ENCODE peak calls at places on chromosomes 1 and 21, in five cellular contexts. H is NCI-H1105, Z is NCI-H748 treated with DMSO at 0.1 percent for 48 hours, O is frontal cortex, N is NCI-H774. F is an unnamed sample.

GRCh38 chr1:92483442-92484170 is 3.1 kb downstream of the GFI1 start:
- DNase-seq in H (peak; percentile 84), Z (no peak), O (no peak), N (peak; percentile 46), F (peak; percentile 50)

GRCh38 chr1:10897981-10898728 is 101.7 kb upstream of the CASZ1 start:
- DNase-seq in H (no peak), Z (no peak), O (no peak), N (no peak), F (no peak)

GRCh38 chr1:180269848-180270766 is 40.0 kb downstream of the LHX4 start:
- DNase-seq in H (no peak), Z (no peak), O (no peak), N (peak; percentile 44), F (no peak)

GRCh38 chr1:183989078-183989577 is 48.4 kb downstream of the COLGALT2 start:
- DNase-seq in H (no peak), Z (no peak), O (no peak), N (no peak), F (peak; percentile 68)

GRCh38 chr1:48697066-48697707 is 79.5 kb downstream of the BEND5 start:
- DNase-seq in H (peak; percentile 56), Z (peak; percentile 72), O (peak; percentile 30), N (peak; percentile 62), F (peak; percentile 54)

GRCh38 chr1:17520473-17521319 is 18.8 kb upstream of the ARHGEF10L start:
- DNase-seq in H (no peak), Z (no peak), O (no peak), N (no peak), F (no peak)

GRCh38 chr21:28543975-28544374 is 448.7 kb downstream of the LTN1 start:
- DNase-seq in H (no peak), Z (no peak), O (no peak), N (no peak), F (no peak)

GRCh38 chr1:219573960-219574359 is 38.9 kb downstream of the ZC3H11B start:
- DNase-seq in H (no peak), Z (no peak), O (no peak), N (no peak), F (no peak)

GRCh38 chr1:145828368-145829016 is 4.5 kb downstream of the POLR3C start:
- DNase-seq in H (no peak), Z (no peak), O (no peak), N (no peak), F (peak; percentile 54)

GRCh38 chr1:209890606-209891330 is 47.2 kb upstream of the SYT14 start:
- DNase-seq in H (no peak), Z (no peak), O (no peak), N (no peak), F (no peak)

GRCh38 chr1:103949714-103950113 is 200.0 kb downstream of the AMY1C start:
- DNase-seq in H (peak; percentile 32), Z (no peak), O (no peak), N (no peak), F (no peak)

GRCh38 chr1:97745912-97746311 is 174.9 kb downstream of the DPYD start:
- DNase-seq in H (no peak), Z (no peak), O (no peak), N (no peak), F (no peak)

GRCh38 chr1:245301162-245301580 is 146.4 kb downstream of the KIF26B start:
- DNase-seq in H (no peak), Z (no peak), O (no peak), N (no peak), F (no peak)

GRCh38 chr1:2358072-2358471 is 33.3 kb downstream of the MORN1 start:
- DNase-seq in H (no peak), Z (no peak), O (no peak), N (no peak), F (no peak)

GRCh38 chr1:188089461-188089860 is 1260.7 kb downstream of the PLA2G4A start:
- DNase-seq in H (no peak), Z (no peak), O (no peak), N (no peak), F (no peak)